ENCODE peak calls at places on chromosomes 12 and 14, in four cellular contexts. P, W, I and S are unnamed samples.

GRCh38 chr12:93243689-93244513 is 133.8 kb upstream of the NUDT4 start:
- DNase-seq in P (no peak), W (peak; percentile 78), I (peak; percentile 87), S (no peak)

GRCh38 chr14:70898346-70898745 is 8.9 kb upstream of the PCNX1 start:
- DNase-seq in P (no peak), W (no peak), I (no peak), S (no peak)

GRCh38 chr12:24907464-24907863 is 41.4 kb downstream of the BCAT1 start:
- DNase-seq in P (no peak), W (no peak), I (no peak), S (no peak)

GRCh38 chr12:120738252-120739030 is 12.8 kb downstream of the ACADS start:
- DNase-seq in P (no peak), W (no peak), I (no peak), S (no peak)

GRCh38 chr12:93089805-93090569 is 160.9 kb upstream of the EEA1 start:
- DNase-seq in P (no peak), W (peak; percentile 99), I (peak; percentile 30), S (no peak)

GRCh38 chr12:46205293-46205692 is 63.5 kb downstream of the SLC38A1 start:
- DNase-seq in P (no peak), W (no peak), I (no peak), S (no peak)

GRCh38 chr12:95554532-95555071 is 3.3 kb upstream of the USP44 start:
- DNase-seq in P (no peak), W (no peak), I (no peak), S (no peak)

GRCh38 chr12:95790025-95790911 is at the start of gene NTN4:
- DNase-seq in P (peak; percentile 56), W (peak; percentile 24), I (peak; percentile 79), S (peak; percentile 17)

GRCh38 chr12:68792952-68793351 is 15.0 kb upstream of the MDM2 start:
- DNase-seq in P (peak; percentile 36), W (peak; percentile 49), I (peak; percentile 40), S (no peak)

GRCh38 chr12:4540170-4540569 is 1.5 kb downstream of the RAD51AP1 start:
- DNase-seq in P (no peak), W (no peak), I (no peak), S (no peak)

GRCh38 chr12:4539167-4539870 is 629 bp downstream of the RAD51AP1 start:
- DNase-seq in P (no peak), W (no peak), I (no peak), S (no peak)

GRCh38 chr12:4540633-4541032 is 1.9 kb downstream of the RAD51AP1 start:
- DNase-seq in P (no peak), W (no peak), I (no peak), S (no peak)

DNA sequence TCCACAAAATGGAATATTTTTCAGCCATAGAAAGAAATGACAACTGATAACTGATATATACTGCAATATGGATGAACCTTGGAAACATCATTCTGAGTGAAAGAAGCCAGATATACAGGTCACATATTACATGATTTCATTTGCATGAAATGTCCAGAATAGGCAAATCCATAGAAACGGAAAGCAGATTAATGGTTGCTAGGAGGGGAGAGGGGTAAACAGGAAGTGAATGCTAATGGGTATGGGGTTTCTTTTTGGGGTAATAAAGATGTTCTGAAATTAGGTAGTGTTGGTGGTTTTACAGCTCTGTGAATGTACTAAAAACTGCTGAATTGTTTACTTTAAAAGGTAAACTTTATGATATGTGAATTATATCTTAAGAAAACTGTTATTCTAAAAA is 6.5 kb downstream of the RAD51AP1 start:
- DNase-seq in P (no peak), W (no peak), I (no peak), S (no peak)
- H3K9ac ChIP-seq in P (no peak overlapping the region), W (no peak overlapping the region), I (no peak overlapping the region), S (no peak overlapping the region)

GRCh38 chr12:66851134-66851533 is 172.3 kb upstream of the GRIP1 start:
- DNase-seq in P (no peak), W (no peak), I (no peak), S (no peak)
- H3K79me1 ChIP-seq in P (no peaks in the 10 kb centered on the region), W (no peaks in the 10 kb centered on the region), I (no peaks in the 10 kb centered on the region), S (no peaks in the 10 kb centered on the region)

DNA sequence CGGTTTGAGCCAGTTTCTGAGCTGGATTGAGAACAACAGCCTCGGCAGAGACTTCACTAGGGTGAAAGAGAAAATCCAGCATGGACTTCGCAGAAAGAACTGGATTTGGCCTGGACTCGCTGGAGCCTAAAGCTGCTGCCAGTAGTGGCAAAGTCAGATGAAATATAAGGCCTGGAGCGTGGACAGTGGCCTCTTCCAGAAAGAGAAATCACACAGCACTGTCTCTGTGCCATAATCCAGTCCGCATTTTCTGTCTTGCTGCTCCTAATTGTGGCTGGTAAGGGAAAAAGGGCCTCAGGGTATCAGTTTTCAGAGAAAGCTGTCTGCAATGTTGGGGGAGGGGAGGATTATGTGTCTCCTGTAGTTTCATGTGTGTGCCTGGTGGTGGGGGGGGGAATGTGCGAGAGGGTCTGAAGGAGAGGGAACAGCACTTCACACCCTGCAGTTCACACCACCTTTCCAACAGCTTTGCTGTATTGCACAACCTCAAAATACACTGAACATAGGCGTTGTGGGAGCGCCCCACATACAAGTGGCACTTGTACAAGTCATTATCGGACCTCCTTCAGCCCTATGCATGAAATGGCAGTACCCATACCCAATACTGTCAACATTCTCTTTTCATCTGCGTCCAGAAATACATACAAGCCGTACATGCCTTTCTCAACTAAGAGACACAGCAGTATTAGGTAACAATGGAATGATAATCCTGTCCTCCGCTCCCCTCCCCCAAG is 107.6 kb upstream of the ATF7IP start:
- DNase-seq in P (peak; percentile 100), W (peak; percentile 100), I (peak; percentile 100), S (peak; percentile 99)
- H3K14ac ChIP-seq in P (peak overlapping the region; percentile 97), W (peak overlapping the region; percentile 86), I (peak overlapping the region; percentile 76), S (no peak overlapping the region)

GRCh38 chr12:26939953-26940352 is 1.7 kb downstream of the FGFR1OP2 start:
- DNase-seq in P (no peak), W (no peak), I (no peak), S (no peak)

GRCh38 chr12:26937863-26938659 is at the start of the genes FGFR1OP2 and INTS13:
- DNase-seq in P (peak; percentile 99), W (peak; percentile 99), I (peak; percentile 100), S (peak; percentile 98)

GRCh38 chr12:26938660-26939185 is 453 bp downstream of the FGFR1OP2 start:
- DNase-seq in P (no peak), W (no peak), I (no peak), S (no peak)

GRCh38 chr12:26940820-26941219 is 2.5 kb downstream of the FGFR1OP2 start:
- DNase-seq in P (no peak), W (peak; percentile 15), I (no peak), S (no peak)

GRCh38 chr12:26939192-26939832 is 1.0 kb downstream of the FGFR1OP2 start:
- DNase-seq in P (no peak), W (peak; percentile 31), I (peak; percentile 3), S (no peak)
- H3K9ac ChIP-seq in P (peak overlapping the region; percentile 95), W (peak overlapping the region; percentile 92), I (peak overlapping the region; percentile 98), S (no peak overlapping the region)

GRCh38 chr12:124348659-124349380 is 53.9 kb downstream of the RFLNA start:
- DNase-seq in P (no peak), W (no peak), I (no peak), S (no peak)
- H3K79me1 ChIP-seq in P (no peaks in the 10 kb centered on the region), W (peaks cover 34% of the 10 kb centered on the region), I (no peaks in the 10 kb centered on the region), S (peaks cover 13% of the 10 kb centered on the region)

DNA sequence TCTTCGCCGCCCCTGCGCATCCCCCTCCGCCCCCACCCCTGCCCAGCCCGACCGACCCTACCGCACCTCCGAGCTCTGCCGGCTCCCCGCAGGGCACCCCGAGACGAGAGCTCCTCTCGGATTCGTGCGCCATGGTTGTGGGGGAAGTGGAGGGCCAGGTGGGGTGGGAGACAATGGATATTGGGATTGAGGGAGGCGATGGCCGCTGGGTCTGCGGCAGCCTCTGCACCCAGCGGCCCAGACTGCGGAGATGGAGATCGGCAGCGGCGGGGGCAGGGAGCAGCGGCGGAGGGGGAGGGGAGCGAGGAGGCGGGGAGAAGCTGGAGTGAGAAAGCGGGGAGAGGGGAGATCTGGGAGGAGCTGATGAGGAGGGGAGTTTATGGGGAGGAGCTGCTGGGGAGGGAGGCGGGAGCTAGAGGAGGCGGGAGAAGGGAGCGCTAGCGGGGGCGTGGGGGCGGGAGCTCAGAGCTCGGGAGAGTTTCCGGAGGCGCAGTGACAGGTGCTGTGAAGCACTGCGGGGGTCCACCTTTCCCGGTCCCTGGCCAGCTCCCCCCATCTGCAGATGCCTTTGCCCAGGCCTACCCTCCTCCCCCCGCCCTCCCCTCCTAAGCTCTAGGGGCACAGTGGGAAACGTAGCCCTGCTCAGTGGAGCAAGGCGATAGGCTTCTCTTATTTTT is at the start of gene SALL2:
- DNase-seq in P (peak; percentile 99), W (peak; percentile 68), I (no peak), S (peak; percentile 92)
- H3K14ac ChIP-seq in P (peak within 1 kb of the TSS; percentile 94), W (peak within 1 kb of the TSS; percentile 90), I (peak within 1 kb of the TSS; percentile 89), S (no peak within 1 kb of the TSS)

GRCh38 chr14:50762001-50762930 is 68.7 kb downstream of the NIN start:
- DNase-seq in P (no peak), W (peak; percentile 94), I (no peak), S (no peak)
- H3K9ac ChIP-seq in P (no peak overlapping the region), W (no peak overlapping the region), I (no peak overlapping the region), S (no peak overlapping the region)

GRCh38 chr12:19872745-19873144 is 433.5 kb downstream of the AEBP2 start:
- DNase-seq in P (no peak), W (no peak), I (no peak), S (no peak)

GRCh38 chr12:19873146-19873545 is 433.9 kb downstream of the AEBP2 start:
- DNase-seq in P (no peak), W (peak; percentile 25), I (no peak), S (no peak)

GRCh38 chr12:19867970-19868369 is 428.7 kb downstream of the AEBP2 start:
- DNase-seq in P (no peak), W (no peak), I (no peak), S (no peak)

GRCh38 chr12:19867151-19867550 is 427.9 kb downstream of the AEBP2 start:
- DNase-seq in P (no peak), W (no peak), I (no peak), S (no peak)

GRCh38 chr12:19869413-19869812 is 430.1 kb downstream of the AEBP2 start:
- DNase-seq in P (no peak), W (no peak), I (no peak), S (no peak)
- H3K79me1 ChIP-seq in P (no peaks in the 10 kb centered on the region), W (no peaks in the 10 kb centered on the region), I (no peaks in the 10 kb centered on the region), S (no peaks in the 10 kb centered on the region)

GRCh38 chr12:53231859-53232640 is at the start of gene RARG:
- DNase-seq in P (peak; percentile 79), W (no peak), I (peak; percentile 60), S (no peak)
- H3K14ac ChIP-seq in P (no peak within 1 kb of the TSS), W (peak within 1 kb of the TSS; percentile 97), I (peak within 1 kb of the TSS; percentile 62), S (peak within 1 kb of the TSS; percentile 76)

GRCh38 chr12:569091-569676 is 94.1 kb downstream of the NINJ2 start:
- DNase-seq in P (no peak), W (no peak), I (no peak), S (no peak)
- H3K9ac ChIP-seq in P (no peak overlapping the region), W (peak overlapping the region; percentile 41), I (no peak overlapping the region), S (no peak overlapping the region)